ENCODE peak calls at places on chromosomes 7 and 10, in six cellular contexts. One of them, this sample, is unnamed.

GRCh38 chr10:73875139-73875475 is 752 bp upstream of the CAMK2G start:
- DNase-seq in CD14-positive monocyte: no peak
- DNase-seq in GM04503: no peak
- DNase-seq in lung: no peak
- DNase-seq in stromal cell of bone marrow: no peak
- DNase-seq in HCT116: no peak
- DNase-seq in this sample: no peak

GRCh38 chr7:101303102-101303701 is 18.4 kb downstream of the IFT22 start:
- DNase-seq in CD14-positive monocyte: no peak
- DNase-seq in GM04503: no peak
- DNase-seq in lung: no peak
- DNase-seq in stromal cell of bone marrow: no peak
- DNase-seq in HCT116: no peak
- DNase-seq in this sample: no peak

GRCh38 chr10:124040454-124040853 is 52.9 kb downstream of the CHST15 start:
- DNase-seq in CD14-positive monocyte: peak
- DNase-seq in GM04503: no peak
- DNase-seq in lung: peak
- DNase-seq in stromal cell of bone marrow: no peak
- DNase-seq in HCT116: no peak
- DNase-seq in this sample: no peak

GRCh38 chr7:14385074-14385473 is 395.6 kb upstream of the ETV1 start:
- DNase-seq in CD14-positive monocyte: no peak
- DNase-seq in GM04503: no peak
- DNase-seq in lung: no peak
- DNase-seq in stromal cell of bone marrow: no peak
- DNase-seq in HCT116: no peak
- DNase-seq in this sample: no peak

GRCh38 chr7:44104880-44105771 is 981 bp downstream of the AEBP1 start:
- DNase-seq in CD14-positive monocyte: no peak
- DNase-seq in GM04503: peak
- DNase-seq in lung: no peak
- DNase-seq in stromal cell of bone marrow: no peak
- DNase-seq in HCT116: no peak
- DNase-seq in this sample: peak

GRCh38 chr7:19964198-19964597 is 190.8 kb upstream of the TMEM196 start:
- DNase-seq in CD14-positive monocyte: no peak
- DNase-seq in GM04503: peak
- DNase-seq in lung: no peak
- DNase-seq in stromal cell of bone marrow: peak
- DNase-seq in HCT116: no peak
- DNase-seq in this sample: peak

GRCh38 chr7:75983471-75984129 is 10.8 kb downstream of the TMEM120A start:
- DNase-seq in CD14-positive monocyte: peak
- DNase-seq in GM04503: no peak
- DNase-seq in lung: no peak
- DNase-seq in stromal cell of bone marrow: no peak
- DNase-seq in HCT116: no peak
- DNase-seq in this sample: no peak

GRCh38 chr7:142711722-142712616 is 37.3 kb upstream of the PRSS1 start:
- DNase-seq in CD14-positive monocyte: no peak
- DNase-seq in GM04503: no peak
- DNase-seq in lung: no peak
- DNase-seq in stromal cell of bone marrow: peak
- DNase-seq in HCT116: peak
- DNase-seq in this sample: no peak

GRCh38 chr7:2024227-2024918 is 208.4 kb downstream of the MAD1L1 start:
- DNase-seq in CD14-positive monocyte: peak
- DNase-seq in GM04503: no peak
- DNase-seq in lung: no peak
- DNase-seq in stromal cell of bone marrow: no peak
- DNase-seq in HCT116: no peak
- DNase-seq in this sample: no peak

GRCh38 chr10:79243211-79244067 is 103.8 kb upstream of the PPIF start:
- DNase-seq in CD14-positive monocyte: no peak
- DNase-seq in GM04503: no peak
- DNase-seq in lung: no peak
- DNase-seq in stromal cell of bone marrow: no peak
- DNase-seq in HCT116: no peak
- DNase-seq in this sample: no peak

GRCh38 chr7:135217645-135218509 is 6.6 kb upstream of the WDR91 start:
- DNase-seq in CD14-positive monocyte: no peak
- DNase-seq in GM04503: no peak
- DNase-seq in lung: no peak
- DNase-seq in stromal cell of bone marrow: no peak
- DNase-seq in HCT116: no peak
- DNase-seq in this sample: no peak

GRCh38 chr7:99562832-99563231 is 4.4 kb downstream of the ZNF655 start:
- DNase-seq in CD14-positive monocyte: peak
- DNase-seq in GM04503: peak
- DNase-seq in lung: peak
- DNase-seq in stromal cell of bone marrow: peak
- DNase-seq in HCT116: peak
- DNase-seq in this sample: peak

GRCh38 chr10:100520811-100521210 is 1.1 kb upstream of the SEC31B start:
- DNase-seq in CD14-positive monocyte: no peak
- DNase-seq in GM04503: no peak
- DNase-seq in lung: no peak
- DNase-seq in stromal cell of bone marrow: no peak
- DNase-seq in HCT116: no peak
- DNase-seq in this sample: no peak

GRCh38 chr10:98382691-98383101 is 32.3 kb downstream of the PYROXD2 start:
- DNase-seq in CD14-positive monocyte: no peak
- DNase-seq in GM04503: no peak
- DNase-seq in lung: no peak
- DNase-seq in stromal cell of bone marrow: no peak
- DNase-seq in HCT116: no peak
- DNase-seq in this sample: no peak

GRCh38 chr7:83466187-83466923 is 182.6 kb downstream of the SEMA3E start:
- DNase-seq in CD14-positive monocyte: no peak
- DNase-seq in GM04503: no peak
- DNase-seq in lung: no peak
- DNase-seq in stromal cell of bone marrow: no peak
- DNase-seq in HCT116: no peak
- DNase-seq in this sample: no peak

GRCh38 chr10:129918836-129919235 is 45.2 kb downstream of the EBF3 start:
- DNase-seq in CD14-positive monocyte: no peak
- DNase-seq in GM04503: no peak
- DNase-seq in lung: no peak
- DNase-seq in stromal cell of bone marrow: no peak
- DNase-seq in HCT116: no peak
- DNase-seq in this sample: no peak

GRCh38 chr10:110667620-110668343 is 23.6 kb downstream of the RBM20 start:
- DNase-seq in CD14-positive monocyte: no peak
- DNase-seq in GM04503: no peak
- DNase-seq in lung: no peak
- DNase-seq in stromal cell of bone marrow: no peak
- DNase-seq in HCT116: no peak
- DNase-seq in this sample: no peak

GRCh38 chr10:49831352-49832040 is 69.4 kb upstream of the OGDHL start:
- DNase-seq in CD14-positive monocyte: no peak
- DNase-seq in GM04503: peak
- DNase-seq in lung: no peak
- DNase-seq in stromal cell of bone marrow: no peak
- DNase-seq in HCT116: no peak
- DNase-seq in this sample: no peak

GRCh38 chr10:79182763-79183467 is 114.1 kb downstream of the ZMIZ1 start:
- DNase-seq in CD14-positive monocyte: no peak
- DNase-seq in GM04503: no peak
- DNase-seq in lung: peak
- DNase-seq in stromal cell of bone marrow: no peak
- DNase-seq in HCT116: no peak
- DNase-seq in this sample: no peak

This sample was measured in skeletal muscle cell.